ENCODE peak calls at places on chromosome 4, in ten cellular contexts. Q, X, I, C, E, D, K, F, G and W are unnamed samples.

GRCh38 chr4:90318208-90318607 is 191.0 kb downstream of the CCSER1 start:
- DNase-seq in Q (no peak), X (no peak), I (no peak), C (peak), E (no peak), D (peak), K (peak), F (peak), G (no peak), W (no peak)

GRCh38 chr4:164959896-164960295 is 17.6 kb downstream of the TRIM61 start:
- DNase-seq in Q (no peak), X (no peak), I (no peak), C (no peak), E (peak), D (peak), K (no peak), F (no peak), G (no peak), W (no peak)

GRCh38 chr4:3311095-3311372 is 18.2 kb downstream of the RGS12 start:
- DNase-seq in Q (no peak), X (no peak), I (no peak), C (no peak), E (no peak), D (no peak), K (no peak), F (no peak), G (no peak), W (no peak)

GRCh38 chr4:3371581-3372001 is 70.2 kb upstream of the HGFAC start:
- DNase-seq in Q (no peak), X (no peak), I (no peak), C (no peak), E (no peak), D (peak), K (no peak), F (peak), G (peak), W (no peak)

GRCh38 chr4:89056953-89057398 is at the start of gene FAM13A:
- DNase-seq in Q (no peak), X (peak), I (no peak), C (peak), E (peak), D (peak), K (peak), F (peak), G (peak), W (no peak)

GRCh38 chr4:52234539-52235174 is 183.6 kb downstream of the SPATA18 start:
- DNase-seq in Q (no peak), X (no peak), I (no peak), C (no peak), E (no peak), D (peak), K (peak), F (peak), G (peak), W (no peak)

GRCh38 chr4:2335729-2336101 is 73.8 kb upstream of the MXD4 start:
- DNase-seq in Q (no peak), X (no peak), I (no peak), C (no peak), E (no peak), D (no peak), K (no peak), F (no peak), G (no peak), W (no peak)

GRCh38 chr4:154559141-154559841 is 3.5 kb upstream of the FGB start:
- DNase-seq in Q (peak), X (no peak), I (peak), C (peak), E (no peak), D (peak), K (peak), F (peak), G (peak), W (no peak)

GRCh38 chr4:156109943-156110925 is 156.6 kb upstream of the CTSO start:
- DNase-seq in Q (peak), X (peak), I (no peak), C (no peak), E (peak), D (peak), K (peak), F (peak), G (peak), W (no peak)

GRCh38 chr4:6267573-6267972 is 2.1 kb upstream of the WFS1 start:
- DNase-seq in Q (peak), X (no peak), I (peak), C (no peak), E (no peak), D (no peak), K (no peak), F (peak), G (no peak), W (no peak)

GRCh38 chr4:110049951-110050925 is 137.6 kb downstream of the EGF start:
- DNase-seq in Q (no peak), X (peak), I (peak), C (peak), E (no peak), D (peak), K (peak), F (peak), G (peak), W (peak)

GRCh38 chr4:53514509-53514908 is 76.8 kb downstream of the LNX1 start:
- DNase-seq in Q (no peak), X (no peak), I (no peak), C (no peak), E (no peak), D (peak), K (no peak), F (no peak), G (no peak), W (no peak)

GRCh38 chr4:54025582-54025981 is 38.8 kb downstream of the CHIC2 start:
- DNase-seq in Q (no peak), X (no peak), I (no peak), C (no peak), E (no peak), D (no peak), K (no peak), F (no peak), G (no peak), W (no peak)

GRCh38 chr4:88315460-88316017 is 31.2 kb upstream of the PPM1K start:
- DNase-seq in Q (no peak), X (no peak), I (no peak), C (no peak), E (no peak), D (no peak), K (no peak), F (no peak), G (no peak), W (no peak)

GRCh38 chr4:107213880-107214279 is 177.8 kb upstream of the DKK2 start:
- DNase-seq in Q (no peak), X (no peak), I (no peak), C (no peak), E (no peak), D (peak), K (no peak), F (no peak), G (no peak), W (no peak)

GRCh38 chr4:74056114-74056857 is 17.8 kb upstream of the CXCL3 start:
- DNase-seq in Q (peak), X (no peak), I (no peak), C (no peak), E (peak), D (peak), K (peak), F (peak), G (peak), W (no peak)

GRCh38 chr4:54400802-54401201 is 171.7 kb downstream of the PDGFRA start:
- DNase-seq in Q (no peak), X (no peak), I (no peak), C (no peak), E (no peak), D (peak), K (peak), F (peak), G (peak), W (no peak)

GRCh38 chr4:127781303-127782024 is 658 bp upstream of the HSPA4L start:
- DNase-seq in Q (no peak), X (peak), I (no peak), C (no peak), E (no peak), D (peak), K (no peak), F (peak), G (no peak), W (no peak)

GRCh38 chr4:23888421-23889319 is 1.2 kb downstream of the PPARGC1A start:
- DNase-seq in Q (no peak), X (no peak), I (no peak), C (peak), E (no peak), D (peak), K (no peak), F (no peak), G (no peak), W (no peak)

GRCh38 chr4:35934370-35934981 is 309.8 kb downstream of the ARAP2 start:
- DNase-seq in Q (no peak), X (no peak), I (peak), C (peak), E (no peak), D (peak), K (peak), F (peak), G (peak), W (no peak)

GRCh38 chr4:38449506-38450174 is 214.4 kb upstream of the KLF3 start:
- DNase-seq in Q (no peak), X (no peak), I (no peak), C (no peak), E (no peak), D (peak), K (no peak), F (no peak), G (peak), W (no peak)

GRCh38 chr4:67436742-67437141 is 108.6 kb downstream of the CENPC start:
- DNase-seq in Q (no peak), X (no peak), I (no peak), C (no peak), E (peak), D (peak), K (no peak), F (no peak), G (peak), W (no peak)

GRCh38 chr4:151472711-151473110 is 63.7 kb downstream of the FHIP1A start:
- DNase-seq in Q (no peak), X (no peak), I (no peak), C (no peak), E (no peak), D (peak), K (no peak), F (no peak), G (no peak), W (no peak)

GRCh38 chr4:173501592-173502150 is 28.4 kb downstream of the HAND2 start:
- DNase-seq in Q (no peak), X (no peak), I (no peak), C (no peak), E (no peak), D (no peak), K (no peak), F (no peak), G (peak), W (no peak)

GRCh38 chr4:44652002-44652401 is 577 bp upstream of the YIPF7 start:
- DNase-seq in Q (no peak), X (no peak), I (no peak), C (no peak), E (no peak), D (no peak), K (no peak), F (no peak), G (peak), W (no peak)

GRCh38 chr4:73308286-73308685 is 49.7 kb upstream of the ANKRD17 start:
- DNase-seq in Q (peak), X (no peak), I (peak), C (peak), E (no peak), D (peak), K (peak), F (no peak), G (peak), W (no peak)

GRCh38 chr4:35972814-35973213 is 271.5 kb downstream of the ARAP2 start:
- DNase-seq in Q (no peak), X (no peak), I (no peak), C (no peak), E (no peak), D (no peak), K (no peak), F (no peak), G (no peak), W (no peak)

GRCh38 chr4:103673983-103674382 is 45.8 kb downstream of the TACR3 start:
- DNase-seq in Q (no peak), X (no peak), I (no peak), C (no peak), E (no peak), D (no peak), K (no peak), F (no peak), G (no peak), W (no peak)

GRCh38 chr4:136831553-136831952 is 700.7 kb downstream of the PCDH18 start:
- DNase-seq in Q (no peak), X (no peak), I (no peak), C (no peak), E (no peak), D (no peak), K (peak), F (peak), G (peak), W (no peak)

GRCh38 chr4:98661356-98662054 is 3.1 kb upstream of the TSPAN5 start:
- DNase-seq in Q (no peak), X (no peak), I (no peak), C (no peak), E (peak), D (peak), K (no peak), F (no peak), G (peak), W (no peak)

GRCh38 chr4:84530871-84531270 is 31.8 kb upstream of the NKX6-1 start:
- DNase-seq in Q (no peak), X (no peak), I (no peak), C (no peak), E (peak), D (peak), K (peak), F (peak), G (peak), W (no peak)

GRCh38 chr4:52407545-52407944 is 251.6 kb downstream of the USP46 start:
- DNase-seq in Q (no peak), X (no peak), I (no peak), C (no peak), E (no peak), D (no peak), K (no peak), F (peak), G (peak), W (no peak)

DNA sequence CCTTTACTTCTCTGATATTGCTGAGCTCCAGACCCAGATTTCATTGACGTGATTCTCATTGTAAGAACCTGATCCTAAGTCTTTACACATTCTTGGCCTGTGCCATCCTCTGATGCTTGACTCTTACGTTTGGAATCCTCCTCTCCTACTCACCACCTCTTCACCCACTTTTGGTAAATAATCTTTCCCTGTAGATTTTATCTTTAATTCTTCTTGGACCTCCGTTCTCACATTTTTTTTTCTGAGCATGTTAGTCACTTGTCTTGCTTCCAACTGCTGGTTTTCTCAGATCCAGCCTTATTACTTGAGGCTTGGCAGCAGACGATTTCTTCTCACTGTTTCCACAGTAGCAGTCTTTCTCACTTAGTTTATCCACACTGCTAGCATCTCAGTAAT is 12.4 kb upstream of the SH3RF1 start:
- DNase-seq in Q (no peak), X (no peak), I (no peak), C (no peak), E (peak), D (peak), K (peak), F (no peak), G (no peak), W (no peak)
- H3K27ac ChIP-seq in Q (no peak), X (no peak), I (no peak), C (no peak), E (peak), D (peak), K (peak), F (no peak), G (no peak), W (no peak)

DNA sequence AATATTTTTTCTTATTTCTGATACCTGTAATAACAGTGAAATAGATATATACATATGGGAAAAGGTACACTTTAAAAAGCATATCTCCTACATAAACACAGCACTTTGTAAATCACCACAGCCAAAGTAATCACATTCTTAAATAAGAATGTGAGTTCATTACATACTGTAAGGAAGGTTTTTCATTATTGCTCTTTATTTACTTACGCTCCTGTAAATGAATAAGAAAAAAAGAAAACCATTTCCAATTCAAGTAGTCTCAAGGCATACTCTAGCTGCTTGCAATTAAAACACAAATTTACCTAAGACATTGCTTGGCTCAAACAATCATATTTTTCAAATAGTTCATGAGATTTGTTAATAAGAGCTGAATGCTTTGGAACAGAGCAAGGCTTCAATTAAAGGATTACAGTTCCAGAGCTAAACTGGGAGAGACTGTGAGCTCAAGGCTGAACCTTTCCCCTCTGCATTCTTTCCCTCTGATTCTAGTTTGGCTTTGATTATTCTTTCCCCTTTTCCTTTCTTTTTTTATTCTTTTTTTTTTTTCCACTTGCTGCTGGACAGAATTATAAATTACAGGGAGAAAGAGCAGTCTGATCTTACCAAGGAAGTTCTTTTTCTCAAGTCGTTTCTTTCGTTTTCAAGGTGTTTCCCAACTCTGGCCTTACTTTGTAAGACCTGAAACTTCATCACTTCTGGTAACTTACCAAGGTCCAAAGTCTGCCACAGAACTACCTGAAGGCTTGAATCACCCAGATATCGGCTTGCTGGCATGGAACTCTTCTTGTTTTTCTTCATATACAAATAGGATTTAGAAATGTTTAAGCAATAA is 278.3 kb downstream of the INPP4B start:
- DNase-seq in Q (no peak), X (no peak), I (no peak), C (peak), E (no peak), D (peak), K (peak), F (peak), G (no peak), W (no peak)
- H3K27ac ChIP-seq in Q (no peak), X (no peak), I (no peak), C (no peak), E (peak), D (peak), K (peak), F (no peak), G (no peak), W (peak)

GRCh38 chr4:17587094-17587822 is 10.3 kb downstream of the LAP3 start:
- DNase-seq in Q (no peak), X (no peak), I (no peak), C (no peak), E (no peak), D (no peak), K (no peak), F (no peak), G (peak), W (no peak)
- H3K27ac ChIP-seq in Q (no peak), X (no peak), I (no peak), C (no peak), E (no peak), D (no peak), K (no peak), F (no peak), G (no peak), W (no peak)

GRCh38 chr4:139658185-139658584 is 7.4 kb upstream of the MGST2 start:
- DNase-seq in Q (no peak), X (no peak), I (no peak), C (no peak), E (no peak), D (no peak), K (no peak), F (no peak), G (no peak), W (no peak)
- H3K27ac ChIP-seq in Q (no peak), X (peak), I (no peak), C (no peak), E (peak), D (no peak), K (peak), F (no peak), G (no peak), W (no peak)

GRCh38 chr4:123405212-123405856 is 8.7 kb downstream of the SPRY1 start:
- DNase-seq in Q (no peak), X (no peak), I (no peak), C (no peak), E (no peak), D (no peak), K (no peak), F (no peak), G (no peak), W (no peak)
- H3K27ac ChIP-seq in Q (no peak), X (peak), I (no peak), C (no peak), E (no peak), D (no peak), K (no peak), F (no peak), G (no peak), W (no peak)

DNA sequence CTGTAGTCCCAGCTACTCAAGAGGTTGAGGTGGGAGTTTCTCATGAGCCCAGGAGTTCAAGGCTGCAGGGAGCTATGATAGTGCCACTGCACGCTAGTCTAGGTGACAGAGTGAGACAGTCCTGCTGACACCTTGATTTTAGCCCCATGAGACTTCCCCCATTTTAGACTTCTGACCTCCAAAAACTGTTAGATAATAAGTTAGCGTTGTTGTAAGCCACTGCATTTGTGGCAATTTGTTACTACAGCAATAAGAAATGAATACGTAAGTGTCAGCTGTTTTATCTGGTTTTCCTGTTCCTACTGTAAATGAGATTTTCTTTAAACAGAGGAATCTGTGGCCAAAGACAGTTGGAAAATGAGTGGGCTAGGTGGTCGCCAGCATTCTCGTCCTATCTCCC is 83.9 kb downstream of the ARHGAP10 start:
- DNase-seq in Q (no peak), X (no peak), I (no peak), C (no peak), E (no peak), D (no peak), K (no peak), F (no peak), G (no peak), W (no peak)
- H3K27ac ChIP-seq in Q (no peak), X (peak), I (no peak), C (no peak), E (no peak), D (no peak), K (no peak), F (no peak), G (no peak), W (no peak)

GRCh38 chr4:148847544-148847943 is 405.3 kb upstream of the NR3C2 start:
- DNase-seq in Q (no peak), X (no peak), I (no peak), C (no peak), E (no peak), D (no peak), K (no peak), F (no peak), G (no peak), W (no peak)
- H3K27ac ChIP-seq in Q (no peak), X (no peak), I (no peak), C (no peak), E (no peak), D (no peak), K (no peak), F (no peak), G (no peak), W (no peak)